ENCODE peak calls at places on chromosome X, in seven cellular contexts. O, S, E, G, Q, P and I are unnamed samples.

GRCh38 chrX:20968996-20969395 is 405.2 kb upstream of the CNKSR2 start:
- DNase-seq in O (no peak), Q (no peak), E (no peak), P (no peak), G (peak), S (no peak), I (no peak)

GRCh38 chrX:112083624-112084326 is 1.2 kb upstream of the TRPC5 start:
- DNase-seq in E (no peak), P (no peak), S (no peak), Q (no peak), G (no peak), O (no peak), I (no peak)

GRCh38 chrX:72349190-72349589 is 43.5 kb upstream of the CITED1 start:
- DNase-seq in P (no peak), S (no peak), E (no peak), G (no peak), Q (no peak), O (no peak), I (no peak)

GRCh38 chrX:50100188-50100587 is 100.6 kb downstream of the AKAP4 start:
- DNase-seq in P (no peak), S (no peak), Q (no peak), E (no peak), G (no peak), O (no peak), I (no peak)

GRCh38 chrX:22300130-22300529 is 27.4 kb downstream of the CBLL2 start:
- DNase-seq in O (peak), S (peak), Q (no peak), G (peak), E (no peak), P (no peak), I (peak)

GRCh38 chrX:40172169-40172979 is 74.6 kb upstream of the BCOR start:
- DNase-seq in O (no peak), S (no peak), E (peak), G (peak), Q (no peak), P (no peak), I (peak)

GRCh38 chrX:24207826-24208225 is 58.3 kb downstream of the ZFX start:
- DNase-seq in O (no peak), Q (no peak), S (no peak), G (peak), E (no peak), P (no peak), I (peak)

GRCh38 chrX:46198858-46199257 is 346.4 kb downstream of the ZNF674 start:
- DNase-seq in O (no peak), P (no peak), S (no peak), G (no peak), Q (no peak), E (no peak), I (no peak)